ENCODE peak calls at places on chromosomes 2 and 18, in four cellular contexts. One of them, this sample, is unnamed.

GRCh38 chr2:191983186-191983585 is 136.3 kb upstream of the CAVIN2 start:
- DNase-seq in IMR-90: no peak
- DNase-seq in H1: no peak
- DNase-seq in H9: no peak
- DNase-seq in this sample: no peak

GRCh38 chr2:105287692-105288091 is 41.8 kb downstream of the TGFBRAP1 start:
- DNase-seq in IMR-90: peak; percentile 35
- DNase-seq in H1: no peak
- DNase-seq in H9: peak; percentile 65
- DNase-seq in this sample: peak; percentile 70

GRCh38 chr2:185291035-185291647 is 447.5 kb upstream of the FSIP2 start:
- DNase-seq in IMR-90: peak; percentile 10
- DNase-seq in H1: peak; percentile 54
- DNase-seq in H9: peak; percentile 85
- DNase-seq in this sample: peak; percentile 84

GRCh38 chr2:151553-152328 is 105.4 kb upstream of the FAM110C start:
- DNase-seq in IMR-90: no peak
- DNase-seq in H1: no peak
- DNase-seq in H9: peak; percentile 42
- DNase-seq in this sample: peak; percentile 92

GRCh38 chr2:184463102-184463865 is 135.0 kb upstream of the ZNF804A start:
- DNase-seq in H9: no peak
- DNase-seq in IMR-90: no peak
- DNase-seq in H1: no peak
- DNase-seq in this sample: no peak

GRCh38 chr2:195477248-195477995 is 179.6 kb upstream of the SLC39A10 start:
- DNase-seq in H9: no peak
- DNase-seq in H1: no peak
- DNase-seq in IMR-90: peak; percentile 87
- DNase-seq in this sample: no peak

GRCh38 chr2:226661789-226662545 is 137.7 kb downstream of the IRS1 start:
- DNase-seq in H9: no peak
- DNase-seq in IMR-90: peak; percentile 93
- DNase-seq in H1: no peak
- DNase-seq in this sample: peak; percentile 46

GRCh38 chr2:31729442-31730092 is 148.8 kb upstream of the SRD5A2 start:
- DNase-seq in H9: peak; percentile 44
- DNase-seq in IMR-90: peak; percentile 35
- DNase-seq in H1: no peak
- DNase-seq in this sample: peak; percentile 85

GRCh38 chr18:77249583-77250500 is at the start of gene GALR1:
- DNase-seq in H9: peak; percentile 46
- DNase-seq in IMR-90: no peak
- DNase-seq in H1: no peak
- DNase-seq in this sample: peak; percentile 23

GRCh38 chr2:218569661-218570500 is 1.2 kb downstream of the CNOT9 start:
- DNase-seq in IMR-90: peak; percentile 67
- DNase-seq in H1: no peak
- DNase-seq in H9: no peak
- DNase-seq in this sample: peak; percentile 55

GRCh38 chr18:413263-413662 is 87.2 kb downstream of the COLEC12 start:
- DNase-seq in H1: no peak
- DNase-seq in H9: no peak
- DNase-seq in IMR-90: peak; percentile 36
- DNase-seq in this sample: no peak

GRCh38 chr18:50704541-50704940 is 115.3 kb downstream of the MRO start:
- DNase-seq in IMR-90: no peak
- DNase-seq in H9: no peak
- DNase-seq in H1: no peak
- DNase-seq in this sample: peak; percentile 28

GRCh38 chr2:159879061-159879604 is 81.1 kb upstream of the CD302 start:
- DNase-seq in H1: no peak
- DNase-seq in IMR-90: peak; percentile 70
- DNase-seq in H9: no peak
- DNase-seq in this sample: no peak

GRCh38 chr2:176200971-176201370 is 12.5 kb downstream of the HOXD1 start:
- DNase-seq in H1: no peak
- DNase-seq in IMR-90: no peak
- DNase-seq in H9: no peak
- DNase-seq in this sample: no peak

GRCh38 chr18:26103579-26103978 is 13.2 kb upstream of the SS18 start:
- DNase-seq in H1: no peak
- DNase-seq in H9: peak; percentile 72
- DNase-seq in IMR-90: no peak
- DNase-seq in this sample: peak; percentile 80

GRCh38 chr2:40371525-40372277 is 80.2 kb downstream of the SLC8A1 start:
- DNase-seq in H1: peak; percentile 2
- DNase-seq in H9: peak; percentile 37
- DNase-seq in IMR-90: peak; percentile 90
- DNase-seq in this sample: peak; percentile 81

GRCh38 chr2:65630643-65631042 is 198.2 kb upstream of the SPRED2 start:
- DNase-seq in H1: no peak
- DNase-seq in IMR-90: peak; percentile 77
- DNase-seq in H9: no peak
- DNase-seq in this sample: peak; percentile 10

GRCh38 chr2:240896871-240897692 is 1.1 kb upstream of the MAB21L4 start:
- DNase-seq in H1: no peak
- DNase-seq in IMR-90: no peak
- DNase-seq in H9: no peak
- DNase-seq in this sample: no peak

GRCh38 chr2:72325592-72326422 is 178.1 kb upstream of the CYP26B1 start:
- DNase-seq in IMR-90: peak; percentile 1
- DNase-seq in H9: peak; percentile 51
- DNase-seq in H1: peak; percentile 13
- DNase-seq in this sample: peak; percentile 52

GRCh38 chr2:12045864-12046291 is 299.4 kb downstream of the LPIN1 start:
- DNase-seq in IMR-90: no peak
- DNase-seq in H1: no peak
- DNase-seq in H9: no peak
- DNase-seq in this sample: no peak

GRCh38 chr2:238938460-238939055 is 90.7 kb downstream of the TWIST2 start:
- DNase-seq in H1: no peak
- DNase-seq in H9: peak; percentile 17
- DNase-seq in IMR-90: peak; percentile 94
- DNase-seq in this sample: no peak

GRCh38 chr2:26412091-26412673 is 10.5 kb downstream of the DRC1 start:
- DNase-seq in H9: no peak
- DNase-seq in IMR-90: no peak
- DNase-seq in H1: no peak
- DNase-seq in this sample: no peak

GRCh38 chr2:219946529-219946928 is 319.1 kb downstream of the SLC4A3 start:
- DNase-seq in H1: no peak
- DNase-seq in IMR-90: no peak
- DNase-seq in H9: no peak
- DNase-seq in this sample: no peak

GRCh38 chr2:185785851-185786473 is 47.4 kb downstream of the FSIP2 start:
- DNase-seq in H9: no peak
- DNase-seq in H1: no peak
- DNase-seq in IMR-90: no peak
- DNase-seq in this sample: no peak

GRCh38 chr18:70195852-70196434 is 9.5 kb downstream of the RTTN start:
- DNase-seq in H9: no peak
- DNase-seq in IMR-90: peak; percentile 70
- DNase-seq in H1: no peak
- DNase-seq in this sample: peak; percentile 49

GRCh38 chr18:39647627-39648502 is 2082.3 kb upstream of the CELF4 start:
- DNase-seq in H9: no peak
- DNase-seq in IMR-90: peak; percentile 94
- DNase-seq in H1: no peak
- DNase-seq in this sample: no peak

GRCh38 chr2:205474746-205475145 is 207.6 kb upstream of the NRP2 start:
- DNase-seq in IMR-90: peak; percentile 62
- DNase-seq in H9: no peak
- DNase-seq in H1: no peak
- DNase-seq in this sample: no peak

GRCh38 chr18:9147440-9148238 is 11.1 kb downstream of the ANKRD12 start:
- DNase-seq in H9: peak; percentile 31
- DNase-seq in IMR-90: peak; percentile 81
- DNase-seq in H1: no peak
- DNase-seq in this sample: peak; percentile 76

GRCh38 chr18:13696961-13697360 is 29.4 kb downstream of the FAM210A start:
- DNase-seq in H9: no peak
- DNase-seq in IMR-90: peak; percentile 17
- DNase-seq in H1: no peak
- DNase-seq in this sample: no peak

GRCh38 chr2:2158176-2158826 is 172.8 kb downstream of the MYT1L start:
- DNase-seq in H1: no peak
- DNase-seq in IMR-90: no peak
- DNase-seq in H9: no peak
- DNase-seq in this sample: peak; percentile 45

GRCh38 chr2:36444206-36444605 is 88.6 kb downstream of the CRIM1 start:
- DNase-seq in H9: no peak
- DNase-seq in IMR-90: no peak
- DNase-seq in H1: no peak
- DNase-seq in this sample: no peak

GRCh38 chr2:236167297-236168109 is 683 bp downstream of the GBX2 start:
- DNase-seq in IMR-90: peak; percentile 42
- DNase-seq in H1: no peak
- DNase-seq in H9: no peak
- DNase-seq in this sample: peak; percentile 68

GRCh38 chr2:208570066-208570465 is 163.5 kb downstream of the PTH2R start:
- DNase-seq in H1: no peak
- DNase-seq in IMR-90: no peak
- DNase-seq in H9: no peak
- DNase-seq in this sample: no peak

GRCh38 chr2:9170458-9171130 is 36.0 kb upstream of the ASAP2 start:
- DNase-seq in H9: no peak
- DNase-seq in H1: no peak
- DNase-seq in IMR-90: no peak
- DNase-seq in this sample: peak; percentile 67

DNA sequence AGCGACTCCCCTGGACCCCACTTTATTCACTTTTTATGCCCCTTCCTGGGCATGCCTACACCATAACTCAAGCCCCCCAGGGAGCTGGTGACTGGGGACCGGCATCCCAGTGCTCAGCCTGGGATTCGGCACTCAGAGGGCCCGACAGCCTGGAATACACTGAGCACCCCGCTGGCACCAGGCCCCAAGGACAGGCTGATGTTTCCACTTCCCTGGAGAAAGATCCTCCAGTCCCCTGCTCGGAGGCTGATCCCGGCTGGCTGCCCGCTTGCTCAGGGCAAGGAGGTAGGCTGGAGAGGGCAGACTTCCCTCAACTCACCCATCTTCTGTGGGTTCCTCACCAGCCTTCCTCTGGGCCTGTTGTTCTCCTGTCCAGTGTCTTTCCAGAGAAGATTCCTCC is 36.6 kb downstream of the ODC1 start:
- DNase-seq in H9: no peak
- DNase-seq in H1: no peak
- DNase-seq in IMR-90: no peak
- DNase-seq in this sample: no peak
- H3K4ac ChIP-seq in H9: no peak overlapping the region
- H3K4ac ChIP-seq in H1: no peak overlapping the region
- H3K4ac ChIP-seq in IMR-90: no peak overlapping the region
- H3K4ac ChIP-seq in this sample: no peak overlapping the region

DNA sequence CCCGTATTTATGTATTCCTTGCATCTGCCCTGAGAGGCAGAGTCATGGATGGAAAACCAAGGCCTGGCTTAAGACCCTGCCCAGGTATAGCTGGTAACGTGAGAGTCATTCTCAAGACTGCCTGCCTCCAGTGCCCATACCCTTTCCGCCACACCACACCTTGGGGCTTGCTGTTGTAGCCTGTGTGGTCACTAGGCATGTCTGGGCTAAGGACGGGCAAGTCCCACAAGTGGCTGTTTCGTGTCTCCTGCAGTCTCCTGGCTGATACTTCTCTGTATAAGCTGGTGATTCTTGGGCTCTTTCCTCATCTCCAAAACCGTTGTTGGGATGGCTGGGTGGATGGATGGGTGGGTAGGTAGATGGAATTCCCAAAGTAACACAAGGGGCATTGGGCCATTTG is 269.8 kb downstream of the KLHL29 start:
- DNase-seq in IMR-90: no peak
- DNase-seq in H1: no peak
- DNase-seq in H9: no peak
- DNase-seq in this sample: no peak
- H2BK15ac ChIP-seq in IMR-90: no peak overlapping the region
- H2BK15ac ChIP-seq in H1: no peak overlapping the region
- H2BK15ac ChIP-seq in H9: no peak overlapping the region
- H2BK15ac ChIP-seq in this sample: no peak overlapping the region

GRCh38 chr2:232951181-232951580 is 61.9 kb downstream of the NGEF start:
- DNase-seq in IMR-90: no peak
- DNase-seq in H9: no peak
- DNase-seq in H1: no peak
- DNase-seq in this sample: no peak
- H4K5ac ChIP-seq in IMR-90: no peak overlapping the region
- H4K5ac ChIP-seq in H9: no peak overlapping the region
- H4K5ac ChIP-seq in H1: no peak overlapping the region
- H4K5ac ChIP-seq in this sample: no peak overlapping the region

GRCh38 chr2:69081757-69082156 is 68.8 kb downstream of the ANTXR1 start:
- DNase-seq in H1: no peak
- DNase-seq in IMR-90: no peak
- DNase-seq in H9: no peak
- DNase-seq in this sample: no peak
- H3K4ac ChIP-seq in H1: no peak overlapping the region
- H3K4ac ChIP-seq in IMR-90: peak overlapping the region; percentile 98
- H3K4ac ChIP-seq in H9: no peak overlapping the region
- H3K4ac ChIP-seq in this sample: no peak overlapping the region